ENCODE peak calls at places on chromosomes 3 and 15, in ten cellular contexts. Y is fibroblast of lung; Z is CD4-positive, alpha-beta T cell; D is A673; X is pancreas; Q is stomach; U is K562; K is RWPE1; P is heart right ventricle; A is cardiac muscle cell. S is an unnamed sample.

GRCh38 chr15:70561885-70562284 is 201.5 kb downstream of the UACA start:
- DNase-seq in Y (no peak), Z (no peak), D (no peak), X (no peak), Q (peak), U (no peak), K (no peak), P (no peak), A (no peak), S (no peak)

GRCh38 chr15:74893627-74894026 is 3.8 kb downstream of the MPI start:
- DNase-seq in Y (no peak), Z (peak), D (no peak), X (no peak), Q (no peak), U (no peak), K (no peak), P (no peak), A (no peak), S (no peak)

GRCh38 chr3:71599416-71599815 is 15.9 kb upstream of the FOXP1 start:
- DNase-seq in Y (peak), Z (no peak), D (no peak), X (no peak), Q (no peak), U (no peak), K (no peak), P (no peak), A (no peak), S (no peak)

GRCh38 chr15:40928975-40929729 is at the start of gene DLL4:
- DNase-seq in Y (peak), Z (no peak), D (peak), X (peak), Q (peak), U (peak), K (peak), P (peak), A (peak), S (peak)

GRCh38 chr15:45664451-45664850 is 29.6 kb downstream of the SQOR start:
- DNase-seq in Y (peak), Z (no peak), D (no peak), X (no peak), Q (no peak), U (no peak), K (no peak), P (no peak), A (no peak), S (peak)

GRCh38 chr3:47711596-47711995 is 70.1 kb downstream of the SMARCC1 start:
- DNase-seq in Y (no peak), Z (no peak), D (no peak), X (no peak), Q (no peak), U (no peak), K (no peak), P (no peak), A (no peak), S (no peak)

GRCh38 chr3:19428729-19429128 is 280.4 kb downstream of the KCNH8 start:
- DNase-seq in Y (no peak), Z (no peak), D (no peak), X (no peak), Q (no peak), U (no peak), K (no peak), P (no peak), A (no peak), S (no peak)

GRCh38 chr15:37046876-37047614 is 53.3 kb downstream of the MEIS2 start:
- DNase-seq in Y (peak), Z (no peak), D (no peak), X (no peak), Q (no peak), U (no peak), K (peak), P (no peak), A (peak), S (peak)

GRCh38 chr3:48661501-48662139 is 1.1 kb downstream of the CELSR3 start:
- DNase-seq in Y (peak), Z (peak), D (peak), X (peak), Q (peak), U (peak), K (peak), P (peak), A (peak), S (peak)

GRCh38 chr15:55403531-55403930 is 4.6 kb downstream of the CCPG1 start:
- DNase-seq in Y (peak), Z (no peak), D (peak), X (no peak), Q (no peak), U (peak), K (no peak), P (no peak), A (no peak), S (no peak)

GRCh38 chr3:13040381-13041074 is 32.7 kb downstream of the IQSEC1 start:
- DNase-seq in Y (no peak), Z (no peak), D (no peak), X (peak), Q (no peak), U (peak), K (no peak), P (no peak), A (no peak), S (no peak)

GRCh38 chr3:180282386-180282785 is 245.6 kb upstream of the PEX5L start:
- DNase-seq in Y (no peak), Z (no peak), D (no peak), X (no peak), Q (no peak), U (no peak), K (no peak), P (no peak), A (no peak), S (no peak)

GRCh38 chr15:48582472-48583235 is 62.9 kb downstream of the FBN1 start:
- DNase-seq in Y (peak), Z (no peak), D (peak), X (no peak), Q (no peak), U (no peak), K (no peak), P (no peak), A (no peak), S (peak)

GRCh38 chr15:68154923-68155559 is 50.1 kb downstream of the CALML4 start:
- DNase-seq in Y (peak), Z (no peak), D (peak), X (no peak), Q (peak), U (peak), K (peak), P (no peak), A (peak), S (peak)

GRCh38 chr15:76866008-76866407 is 39.1 kb downstream of the SCAPER start:
- DNase-seq in Y (peak), Z (no peak), D (no peak), X (no peak), Q (no peak), U (no peak), K (no peak), P (no peak), A (no peak), S (no peak)

GRCh38 chr3:141389703-141390102 is 21.4 kb downstream of the ZBTB38 start:
- DNase-seq in Y (peak), Z (no peak), D (peak), X (no peak), Q (no peak), U (no peak), K (no peak), P (no peak), A (no peak), S (no peak)

GRCh38 chr3:49799761-49800160 is at the start of gene CDHR4:
- DNase-seq in Y (peak), Z (no peak), D (no peak), X (peak), Q (no peak), U (no peak), K (peak), P (no peak), A (no peak), S (peak)

GRCh38 chr3:188204516-188204915 is 50.6 kb downstream of the LPP start:
- DNase-seq in Y (no peak), Z (no peak), D (no peak), X (no peak), Q (no peak), U (no peak), K (no peak), P (no peak), A (no peak), S (no peak)

GRCh38 chr3:188207941-188208750 is 54.2 kb downstream of the LPP start:
- DNase-seq in Y (no peak), Z (no peak), D (peak), X (no peak), Q (no peak), U (no peak), K (no peak), P (no peak), A (no peak), S (no peak)

GRCh38 chr3:188206787-188207186 is 52.8 kb downstream of the LPP start:
- DNase-seq in Y (no peak), Z (no peak), D (no peak), X (no peak), Q (no peak), U (no peak), K (no peak), P (no peak), A (no peak), S (no peak)

GRCh38 chr3:188208751-188209433 is 54.9 kb downstream of the LPP start:
- DNase-seq in Y (peak), Z (no peak), D (no peak), X (no peak), Q (no peak), U (no peak), K (no peak), P (no peak), A (no peak), S (no peak)

GRCh38 chr3:188205992-188206416 is 52.0 kb downstream of the LPP start:
- DNase-seq in Y (no peak), Z (no peak), D (no peak), X (no peak), Q (no peak), U (peak), K (no peak), P (no peak), A (no peak), S (no peak)
- H3K27ac ChIP-seq in Y (no peak), Z (no peak), D (no peak), X (no peak), Q (no peak), U (no peak), K (no peak), P (peak), A (no peak), S (no peak)

DNA sequence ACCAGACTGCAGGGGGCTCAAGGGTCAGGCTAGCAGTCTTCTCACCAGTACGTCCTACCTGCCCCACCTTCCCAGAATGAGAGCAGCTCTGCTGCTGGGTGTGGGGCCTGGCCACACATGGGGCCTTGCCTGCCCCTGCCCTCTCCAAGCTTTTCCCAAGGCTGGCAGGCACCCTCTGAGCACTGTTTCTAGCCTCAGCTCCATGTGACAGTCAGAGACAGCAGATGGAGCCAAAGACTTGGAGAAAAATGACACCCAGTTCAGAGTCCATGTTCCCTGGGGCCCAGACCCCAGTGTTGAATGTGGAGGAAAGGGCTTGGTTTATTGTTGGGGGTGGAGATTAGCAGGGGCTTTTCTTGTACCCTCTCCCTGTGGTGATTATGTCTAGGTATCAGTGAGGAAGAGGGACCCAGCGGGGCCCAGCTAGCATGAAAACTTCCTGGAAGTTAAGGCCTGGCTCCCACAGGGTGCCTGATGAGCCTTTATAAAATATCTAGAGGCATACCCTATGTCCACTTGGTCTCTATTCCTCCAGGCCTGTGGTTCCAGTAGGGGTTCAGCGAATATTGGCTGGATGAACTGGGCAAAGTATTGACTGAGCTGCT is 153.8 kb downstream of the EEFSEC start:
- DNase-seq in Y (no peak), Z (no peak), D (no peak), X (no peak), Q (no peak), U (peak), K (no peak), P (no peak), A (peak), S (no peak)
- TF ChIP-seq CTCF in Y (no peak), Z (no peak), D (peak), X (no peak), Q (no peak), U (peak), K (no peak), P (no peak), A (no peak), S (peak)

GRCh38 chr3:128274837-128275236 is 121.6 kb downstream of the EEFSEC start:
- DNase-seq in Y (peak), Z (no peak), D (no peak), X (no peak), Q (no peak), U (no peak), K (peak), P (no peak), A (no peak), S (peak)
- H3K27ac ChIP-seq in Y (no peak), Z (no peak), D (no peak), X (no peak), Q (no peak), U (no peak), K (no peak), P (no peak), A (no peak), S (no peak)

GRCh38 chr3:171165499-171165921 is 139.0 kb upstream of the SLC2A2 start:
- DNase-seq in Y (no peak), Z (no peak), D (no peak), X (no peak), Q (no peak), U (no peak), K (no peak), P (no peak), A (no peak), S (no peak)

GRCh38 chr3:171165986-171166385 is 139.5 kb upstream of the SLC2A2 start:
- DNase-seq in Y (no peak), Z (no peak), D (no peak), X (no peak), Q (no peak), U (no peak), K (peak), P (no peak), A (no peak), S (no peak)

GRCh38 chr3:171163724-171164465 is 137.4 kb upstream of the SLC2A2 start:
- DNase-seq in Y (no peak), Z (no peak), D (no peak), X (no peak), Q (no peak), U (no peak), K (peak), P (no peak), A (no peak), S (no peak)

GRCh38 chr3:171160326-171160725 is 133.8 kb upstream of the SLC2A2 start:
- DNase-seq in Y (no peak), Z (no peak), D (no peak), X (no peak), Q (no peak), U (no peak), K (no peak), P (no peak), A (no peak), S (no peak)

GRCh38 chr3:171162986-171163723 is 136.6 kb upstream of the SLC2A2 start:
- DNase-seq in Y (no peak), Z (no peak), D (no peak), X (no peak), Q (no peak), U (peak), K (no peak), P (no peak), A (no peak), S (peak)
- TF ChIP-seq CTCF in Y (peak), Z (peak), D (peak), X (peak), Q (peak), U (peak), K (peak), P (no peak), A (peak), S (peak)

GRCh38 chr15:78933187-78934062 is 11.4 kb downstream of the CTSH start:
- DNase-seq in Y (no peak), Z (no peak), D (no peak), X (no peak), Q (no peak), U (no peak), K (no peak), P (no peak), A (no peak), S (no peak)

GRCh38 chr15:78932216-78932808 is 12.5 kb downstream of the CTSH start:
- DNase-seq in Y (no peak), Z (no peak), D (no peak), X (no peak), Q (no peak), U (no peak), K (no peak), P (no peak), A (no peak), S (no peak)

GRCh38 chr15:78931439-78931981 is 13.3 kb downstream of the CTSH start:
- DNase-seq in Y (no peak), Z (no peak), D (no peak), X (no peak), Q (no peak), U (no peak), K (no peak), P (no peak), A (no peak), S (no peak)

GRCh38 chr15:78937132-78937739 is 7.6 kb downstream of the CTSH start:
- DNase-seq in Y (no peak), Z (no peak), D (no peak), X (no peak), Q (no peak), U (peak), K (no peak), P (peak), A (no peak), S (no peak)

DNA sequence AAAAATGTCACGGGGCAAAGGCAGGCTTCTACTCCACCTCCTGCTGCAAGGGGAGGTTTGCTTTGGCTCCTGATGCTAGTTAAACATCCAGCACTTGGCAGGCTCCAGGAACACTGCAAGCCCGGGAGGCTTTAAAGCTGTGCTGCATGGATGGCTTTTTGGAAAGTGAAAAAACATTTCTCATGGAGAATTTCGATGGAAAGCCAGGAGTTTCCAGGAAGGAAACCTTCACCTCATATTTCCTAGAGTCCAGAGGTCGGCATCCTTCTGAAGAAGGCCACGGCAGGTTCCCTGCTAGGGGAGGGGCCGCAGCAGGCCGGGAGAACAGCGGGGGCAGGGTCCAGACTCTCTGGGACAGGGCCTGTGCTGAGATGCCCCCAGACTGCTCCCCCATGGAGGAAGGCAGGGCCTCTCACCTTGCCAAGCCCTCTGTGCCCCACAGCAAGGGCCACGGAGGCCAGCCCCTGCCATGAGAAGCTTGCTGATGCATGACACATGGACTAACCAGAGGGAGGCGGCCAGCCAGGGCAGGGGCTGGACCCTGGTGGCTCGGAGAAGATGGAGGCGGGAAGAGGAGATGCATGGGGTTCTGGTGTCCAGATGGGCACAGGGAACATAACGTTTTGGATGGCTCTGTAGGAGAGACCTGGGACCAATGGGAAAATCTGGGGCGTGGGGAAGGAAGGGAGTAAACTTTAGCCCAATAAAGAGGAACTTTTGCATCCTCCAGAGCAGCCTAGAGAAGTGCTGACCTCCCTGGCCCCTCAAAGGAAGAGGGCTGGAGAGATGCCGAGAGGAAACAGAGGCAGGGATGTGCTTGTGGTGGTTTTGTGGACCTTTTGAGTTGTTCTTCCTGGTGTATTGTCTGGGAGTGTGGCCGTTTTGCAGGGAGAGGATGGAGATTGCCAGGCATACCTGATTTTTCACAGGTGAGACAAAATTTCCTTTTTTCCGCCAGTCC is 10.5 kb downstream of the CTSH start:
- DNase-seq in Y (peak), Z (no peak), D (no peak), X (no peak), Q (peak), U (no peak), K (no peak), P (no peak), A (no peak), S (no peak)
- H3K27ac ChIP-seq in Y (no peak), Z (no peak), D (no peak), X (no peak), Q (peak), U (no peak), K (no peak), P (peak), A (no peak), S (no peak)

GRCh38 chr3:194596906-194597305 is 36.3 kb downstream of the TMEM44 start:
- DNase-seq in Y (no peak), Z (no peak), D (no peak), X (no peak), Q (no peak), U (no peak), K (no peak), P (no peak), A (no peak), S (no peak)
- TF ChIP-seq CTCF in Y (no peak), Z (no peak), D (no peak), X (no peak), Q (no peak), U (no peak), K (no peak), P (no peak), A (no peak), S (no peak)